ENCODE peak calls at places on chromosomes 3 and 15, in four cellular contexts. F is astrocyte, T is trophoblast cell, C is AG09309. R is an unnamed sample.
A peak's percentile ranks its signal among the peaks of the same experiment; 100 is the strongest.

GRCh38 chr3:134748698-134749097 is 46.4 kb upstream of the EPHB1 start:
- DNase-seq in F (no peak), T (no peak), C (no peak), R (no peak)

GRCh38 chr3:144160627-144161026 is 189.0 kb downstream of the DIPK2A start:
- DNase-seq in F (no peak), T (no peak), C (no peak), R (no peak)

GRCh38 chr15:78714890-78715289 is 73.9 kb upstream of the CHRNB4 start:
- DNase-seq in F (no peak), T (peak; percentile 43), C (no peak), R (no peak)

GRCh38 chr15:81292516-81293001 is 31.4 kb downstream of the STARD5 start:
- DNase-seq in F (no peak), T (no peak), C (no peak), R (no peak)

GRCh38 chr3:123498761-123499160 is 49.9 kb upstream of the ADCY5 start:
- DNase-seq in F (no peak), T (no peak), C (no peak), R (no peak)

GRCh38 chr3:30644615-30645014 is 38.2 kb downstream of the TGFBR2 start:
- DNase-seq in F (peak; percentile 76), T (no peak), C (peak; percentile 64), R (peak; percentile 81)

GRCh38 chr3:9825461-9826040 is 15.5 kb downstream of the TTLL3 start:
- DNase-seq in F (no peak), T (no peak), C (no peak), R (no peak)

GRCh38 chr15:42955518-42955917 is 34.9 kb upstream of the TTBK2 start:
- DNase-seq in F (peak; percentile 59), T (no peak), C (peak; percentile 29), R (peak; percentile 75)

GRCh38 chr15:89984001-89984400 is 17.1 kb upstream of the ZNF710 start:
- DNase-seq in F (no peak), T (no peak), C (no peak), R (no peak)

GRCh38 chr3:196639517-196640500 is at the start of gene NRROS:
- DNase-seq in F (peak; percentile 28), T (no peak), C (no peak), R (peak; percentile 84)

GRCh38 chr3:187999821-188000220 is 154.1 kb upstream of the LPP start:
- DNase-seq in F (no peak), T (no peak), C (no peak), R (no peak)

GRCh38 chr3:135325096-135325495 is 530.0 kb downstream of the EPHB1 start:
- DNase-seq in F (no peak), T (no peak), C (no peak), R (no peak)

GRCh38 chr3:76509179-76509830 is 530.6 kb upstream of the ROBO2 start:
- DNase-seq in F (no peak), T (no peak), C (no peak), R (no peak)

GRCh38 chr3:65712156-65712555 is 326.6 kb downstream of the MAGI1 start:
- DNase-seq in F (peak; percentile 38), T (no peak), C (no peak), R (peak; percentile 52)

GRCh38 chr15:58555168-58556027 is 123.6 kb downstream of the LIPC start:
- DNase-seq in F (no peak), T (no peak), C (no peak), R (no peak)

GRCh38 chr3:23761440-23761896 is 44.3 kb upstream of the UBE2E1 start:
- DNase-seq in F (no peak), T (no peak), C (no peak), R (peak; percentile 23)

GRCh38 chr3:177314897-177315296 is 117.6 kb upstream of the TBL1XR1 start:
- DNase-seq in F (no peak), T (no peak), C (no peak), R (no peak)

GRCh38 chr3:126358816-126359181 is 1.6 kb upstream of the KLF15 start:
- DNase-seq in F (no peak), T (no peak), C (no peak), R (no peak)

GRCh38 chr3:149934524-149934923 is 36.2 kb downstream of the PFN2 start:
- DNase-seq in F (peak; percentile 44), T (no peak), C (peak; percentile 57), R (peak; percentile 81)

GRCh38 chr3:182185341-182185740 is 473.6 kb downstream of the SOX2 start:
- DNase-seq in F (no peak), T (no peak), C (no peak), R (no peak)

GRCh38 chr15:42056934-42057743 is 36.3 kb upstream of the PLA2G4E start:
- DNase-seq in F (peak; percentile 54), T (peak; percentile 99), C (no peak), R (peak; percentile 75)

GRCh38 chr3:187742351-187743171 is 2.7 kb downstream of the BCL6 start:
- DNase-seq in F (peak; percentile 51), T (no peak), C (no peak), R (peak; percentile 60)

GRCh38 chr3:47799733-47800132 is 3.2 kb upstream of the DHX30 start:
- DNase-seq in F (no peak), T (no peak), C (no peak), R (peak; percentile 24)

GRCh38 chr3:177641206-177641605 is 443.9 kb upstream of the TBL1XR1 start:
- DNase-seq in F (no peak), T (no peak), C (no peak), R (no peak)

GRCh38 chr3:58424613-58425012 is 9.0 kb downstream of the PDHB start:
- DNase-seq in F (no peak), T (no peak), C (no peak), R (no peak)

GRCh38 chr15:74041777-74042435 is 40.4 kb downstream of the GOLGA6A start:
- DNase-seq in F (no peak), T (no peak), C (no peak), R (no peak)

GRCh38 chr15:88448991-88449461 is 18.2 kb downstream of the MRPL46 start:
- DNase-seq in F (no peak), T (no peak), C (no peak), R (no peak)

GRCh38 chr15:53580371-53580770 is 179.1 kb downstream of the WDR72 start:
- DNase-seq in F (no peak), T (no peak), C (no peak), R (no peak)

GRCh38 chr3:58899159-58899952 is 150.5 kb downstream of the CFAP20DC start:
- DNase-seq in F (peak; percentile 36), T (no peak), C (no peak), R (peak; percentile 59)

GRCh38 chr3:131326307-131326706 is 55.3 kb upstream of the NUDT16 start:
- DNase-seq in F (peak; percentile 29), T (no peak), C (no peak), R (no peak)

DNA sequence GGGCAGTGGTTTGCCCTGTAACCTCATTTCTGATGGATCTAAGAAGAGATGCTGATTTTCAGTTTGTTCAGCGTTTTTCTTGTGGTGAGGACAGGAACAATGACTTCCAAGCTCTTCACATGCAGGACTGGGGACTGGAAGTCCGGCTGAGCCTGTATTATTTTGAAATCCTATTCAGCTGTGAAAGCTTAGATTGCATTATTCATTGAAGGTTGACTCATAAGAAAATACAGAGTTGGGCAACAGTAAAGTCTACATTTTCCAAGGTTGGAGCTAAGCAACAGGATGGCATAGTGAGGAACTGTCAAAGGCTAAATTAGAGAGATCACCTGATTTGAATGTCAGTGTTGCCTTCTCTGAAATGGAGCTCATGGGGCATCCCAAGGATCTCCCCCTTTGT is 231.0 kb upstream of the FEZF2 start:
- DNase-seq in F (peak; percentile 85), T (peak; percentile 36), C (peak; percentile 78), R (peak; percentile 92)
- H3K4me3 ChIP-seq in F (peak overlapping the region; percentile 40), T (no peak overlapping the region), C (peak overlapping the region; percentile 23), R (peak overlapping the region; percentile 33)

DNA sequence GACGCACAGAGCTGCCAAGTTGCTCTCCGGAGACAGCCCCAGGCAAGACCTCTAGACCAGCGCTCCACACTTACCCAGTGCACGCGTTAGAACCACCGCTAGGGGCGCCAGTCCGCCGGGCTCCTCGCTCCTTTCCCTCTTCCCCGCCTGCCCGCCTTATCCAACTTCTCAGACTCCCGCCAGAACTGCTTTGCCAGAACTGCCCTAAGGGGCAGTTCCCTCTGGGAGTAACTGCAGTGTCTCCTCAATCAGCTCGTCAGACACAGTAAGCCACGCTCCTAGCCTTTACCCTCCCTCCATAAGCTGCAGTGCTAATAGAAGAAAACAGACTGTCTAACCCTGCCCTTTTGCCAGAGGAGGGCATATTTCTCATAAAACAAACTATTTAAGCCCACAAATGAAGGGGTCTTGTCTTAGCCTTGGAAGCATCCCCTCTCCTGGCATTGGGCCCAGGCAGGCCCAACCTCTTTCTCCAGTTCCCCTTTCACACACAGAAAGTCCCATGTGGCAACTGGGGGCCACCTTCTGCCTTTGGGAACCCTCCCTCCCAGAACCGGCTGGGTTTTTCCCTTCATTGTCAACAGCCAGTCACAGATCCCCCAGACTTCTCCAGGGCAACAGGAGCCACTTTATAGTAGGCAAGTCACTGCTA is 3.7 kb downstream of the BMF start:
- DNase-seq in F (peak; percentile 52), T (peak; percentile 88), C (peak; percentile 59), R (peak; percentile 91)
- H3K4me3 ChIP-seq in F (no peak overlapping the region), T (no peak overlapping the region), C (no peak overlapping the region), R (peak overlapping the region; percentile 11)

DNA sequence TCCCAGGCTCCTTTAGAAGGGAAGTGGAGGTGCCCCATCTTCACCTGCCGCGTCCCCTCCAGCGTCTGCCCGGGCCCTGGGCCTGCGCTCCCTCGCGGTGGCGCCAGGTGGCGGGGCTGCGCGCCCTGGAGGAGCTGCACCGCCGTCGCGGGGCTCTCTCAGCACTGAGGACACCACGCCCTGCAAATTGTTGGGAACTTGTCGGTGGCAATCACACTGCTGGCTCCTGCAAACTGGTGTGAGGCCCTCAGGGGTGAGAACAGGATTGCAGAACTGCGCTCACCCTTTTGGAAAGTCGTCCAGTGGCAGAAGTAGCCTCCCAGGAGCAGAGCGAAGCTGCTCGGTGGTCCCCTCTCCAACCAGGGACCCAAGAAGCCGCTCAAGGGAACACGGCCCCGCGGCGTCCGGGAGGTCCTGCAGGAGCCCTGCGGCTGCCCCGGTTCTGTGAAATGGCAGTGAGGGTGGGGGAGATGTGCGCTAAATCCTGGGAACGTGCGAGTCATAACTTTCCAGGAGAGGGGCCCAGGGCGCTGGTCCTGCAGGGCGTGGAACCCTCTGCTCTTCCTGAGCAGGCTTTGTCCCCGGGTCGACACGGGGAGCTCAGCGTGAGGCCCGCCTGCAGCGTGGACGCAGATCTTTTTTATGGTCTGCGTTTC is 995 bp upstream of the LRRK1 start:
- DNase-seq in F (peak; percentile 53), T (peak; percentile 75), C (peak; percentile 13), R (peak; percentile 92)
- H3K4me3 ChIP-seq in F (peak overlapping the region; percentile 70), T (no peak overlapping the region), C (peak overlapping the region; percentile 63), R (peak overlapping the region; percentile 69)

GRCh38 chr3:45224824-45225464 is 1.1 kb downstream of the TMEM158 start:
- DNase-seq in F (peak; percentile 46), T (peak; percentile 81), C (no peak), R (peak; percentile 63)
- H3K4me3 ChIP-seq in F (peak overlapping the region; percentile 62), T (peak overlapping the region; percentile 71), C (peak overlapping the region; percentile 52), R (peak overlapping the region; percentile 89)

GRCh38 chr3:16494906-16495580 is 18.5 kb downstream of the RFTN1 start:
- DNase-seq in F (no peak), T (no peak), C (no peak), R (no peak)
- H3K4me3 ChIP-seq in F (no peak overlapping the region), T (no peak overlapping the region), C (no peak overlapping the region), R (no peak overlapping the region)

R was measured in foreskin fibroblast.